ENCODE peak calls at places on chromosomes 1 and 21, in four cellular contexts. M, X, J and O are unnamed samples.

GRCh38 chr1:32464716-32465540 is at the start of gene ZBTB8B:
- DNase-seq in J (peak), M (peak), X (peak), O (no peak)

GRCh38 chr1:33433509-33434362 is 2.8 kb upstream of the PHC2 start:
- DNase-seq in J (peak), M (no peak), X (no peak), O (peak)

GRCh38 chr1:193457676-193458075 is 271.3 kb upstream of the B3GALT2 start:
- DNase-seq in M (no peak), X (no peak), J (peak), O (no peak)

GRCh38 chr1:10105484-10105883 is 72.7 kb downstream of the UBE4B start:
- DNase-seq in J (no peak), M (no peak), X (no peak), O (no peak)

GRCh38 chr1:69312055-69312732 is 255.5 kb upstream of the LRRC7 start:
- DNase-seq in J (peak), X (no peak), M (peak), O (no peak)

GRCh38 chr1:71081697-71082080 is 854 bp upstream of the ZRANB2 start:
- DNase-seq in M (no peak), J (peak), X (no peak), O (no peak)

GRCh38 chr1:2240251-2241156 is 12.4 kb downstream of the SKI start:
- DNase-seq in J (peak), X (peak), M (no peak), O (no peak)

GRCh38 chr21:15514073-15514946 is 215.5 kb upstream of the USP25 start:
- DNase-seq in X (no peak), J (no peak), M (no peak), O (no peak)

GRCh38 chr1:183285746-183286145 is 99.7 kb downstream of the LAMC2 start:
- DNase-seq in M (no peak), X (no peak), J (no peak), O (no peak)

GRCh38 chr1:163604391-163604790 is 282.6 kb downstream of the NUF2 start:
- DNase-seq in J (no peak), X (no peak), M (no peak), O (no peak)

GRCh38 chr1:201949491-201949890 is 3.1 kb upstream of the LMOD1 start:
- DNase-seq in M (no peak), J (no peak), X (no peak), O (no peak)

GRCh38 chr1:230798491-230798890 is 51.3 kb downstream of the CAPN9 start:
- DNase-seq in X (no peak), M (no peak), J (no peak), O (no peak)

GRCh38 chr1:116708255-116708900 is 40.8 kb upstream of the IGSF3 start:
- DNase-seq in M (no peak), J (no peak), X (no peak), O (no peak)

GRCh38 chr1:147641695-147642592 is 28.4 kb downstream of the ACP6 start:
- DNase-seq in M (peak), J (peak), X (no peak), O (peak)

GRCh38 chr1:20732071-20732587 is 374 bp downstream of the SH2D5 start:
- DNase-seq in M (peak), X (no peak), J (peak), O (peak)

GRCh38 chr1:33048426-33048825 is 11.7 kb upstream of the AK2 start:
- DNase-seq in M (no peak), J (no peak), X (no peak), O (no peak)

GRCh38 chr21:42455196-42455595 is 40.8 kb downstream of the RSPH1 start:
- DNase-seq in X (no peak), J (no peak), M (no peak), O (no peak)

GRCh38 chr1:114153051-114153620 is 533 bp downstream of the SYT6 start:
- DNase-seq in J (no peak), M (no peak), X (no peak), O (no peak)
- H3K4me3 ChIP-seq in J (no peak), M (peak), X (peak), O (no peak)

GRCh38 chr1:28328228-28328648 is 602 bp upstream of the MED18 start:
- DNase-seq in M (no peak), X (no peak), J (peak), O (no peak)
- H3K27ac ChIP-seq in M (no peak), X (peak), J (peak), O (peak)

DNA sequence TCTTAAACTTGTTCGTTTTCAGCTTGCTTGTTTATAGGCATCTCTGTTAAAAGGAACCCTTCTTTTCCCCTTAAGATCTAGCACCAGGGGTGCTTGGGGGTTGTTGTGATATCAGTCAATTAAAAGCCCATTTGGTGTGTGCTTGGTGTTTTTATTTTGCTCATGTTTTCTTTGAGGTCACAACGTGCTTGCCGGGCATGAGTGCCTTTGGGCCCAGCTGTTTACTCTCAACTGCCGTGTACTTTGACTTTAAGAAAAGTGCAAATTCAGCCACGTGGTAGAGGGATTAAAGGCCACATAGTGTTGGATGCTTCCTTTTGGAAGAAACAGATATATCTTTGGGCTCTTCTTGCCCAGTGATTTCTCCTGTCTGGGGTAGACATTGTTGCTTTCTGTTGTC is 10.5 kb downstream of the ARID1A start:
- DNase-seq in J (peak), X (no peak), M (no peak), O (no peak)
- H3K4me3 ChIP-seq in J (no peak), X (no peak), M (peak), O (no peak)

GRCh38 chr1:226586650-226587443 is 38.3 kb downstream of the STUM start:
- DNase-seq in X (no peak), J (no peak), M (no peak), O (no peak)

GRCh38 chr1:226590626-226591025 is 42.1 kb downstream of the STUM start:
- DNase-seq in J (no peak), M (no peak), X (no peak), O (no peak)

GRCh38 chr1:226586116-226586515 is 37.6 kb downstream of the STUM start:
- DNase-seq in M (no peak), X (no peak), J (no peak), O (no peak)

GRCh38 chr1:226589008-226589733 is 40.6 kb downstream of the STUM start:
- DNase-seq in J (no peak), X (no peak), M (no peak), O (no peak)

GRCh38 chr1:226588484-226588883 is 39.9 kb downstream of the STUM start:
- DNase-seq in X (no peak), J (no peak), M (no peak), O (no peak)
- H3K27ac ChIP-seq in X (no peak), J (no peak), M (no peak), O (no peak)

DNA sequence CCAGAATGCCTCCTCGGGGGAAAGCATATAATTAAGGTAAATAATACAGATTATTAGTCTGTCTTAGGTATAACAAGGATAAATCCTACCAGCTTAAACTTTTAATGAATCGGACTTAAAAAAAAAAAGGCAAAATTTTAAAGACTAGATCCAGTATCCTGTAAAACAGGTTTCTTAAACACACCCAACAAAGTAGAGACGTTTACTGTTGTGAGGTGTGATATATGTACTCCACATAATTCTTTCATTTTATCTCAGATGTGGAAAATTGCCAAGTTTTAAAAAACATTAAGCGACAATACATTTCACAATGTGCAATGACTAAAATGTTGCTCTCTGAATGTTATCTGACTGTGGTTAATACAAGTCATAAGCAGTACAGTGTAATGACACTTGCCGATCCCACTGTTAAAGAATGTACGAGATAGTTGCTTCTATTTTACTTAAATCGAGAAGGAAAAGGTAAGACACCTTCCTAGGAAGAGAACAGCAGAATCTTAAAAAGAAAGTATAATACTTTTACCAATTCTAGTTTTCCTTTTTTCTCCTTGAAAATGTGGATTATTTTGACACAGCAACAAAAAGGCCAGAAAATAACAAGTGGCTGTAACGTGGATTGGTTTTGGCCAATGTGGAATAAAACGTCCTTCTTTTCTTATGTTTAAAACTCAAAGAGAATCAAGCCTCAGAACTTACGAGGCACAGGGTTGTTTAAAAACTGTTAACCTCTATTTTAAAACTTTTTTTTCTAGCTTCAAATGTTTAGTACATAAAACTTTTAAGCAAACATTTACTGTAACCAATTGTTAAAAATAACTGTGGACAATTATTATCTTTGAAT is 51.5 kb downstream of the TP53BP2 start:
- DNase-seq in J (no peak), M (no peak), X (no peak), O (no peak)
- H3K4me3 ChIP-seq in J (no peak), M (no peak), X (no peak), O (no peak)

DNA sequence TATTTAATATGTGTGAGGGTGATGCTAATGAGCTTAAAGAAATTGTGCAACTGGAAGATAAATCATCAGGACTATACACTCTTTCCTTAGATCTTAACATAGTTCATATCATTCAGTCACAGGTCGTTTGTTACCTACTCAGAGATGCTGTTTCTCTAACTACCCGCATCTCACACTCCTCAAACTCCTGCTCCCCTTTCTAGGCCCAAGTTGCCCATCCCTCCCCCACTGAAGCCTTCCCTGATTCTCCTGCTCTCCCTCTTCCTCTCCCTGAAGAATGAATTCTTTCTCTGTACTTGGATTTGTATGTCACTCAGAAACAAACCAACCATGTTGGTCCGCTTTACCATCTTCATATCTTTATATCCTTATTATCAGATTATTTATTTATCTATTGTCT is 9.1 kb downstream of the SH3GLB1 start:
- DNase-seq in J (no peak), M (no peak), X (no peak), O (no peak)
- H3K27ac ChIP-seq in J (no peak), M (no peak), X (no peak), O (no peak)